ENCODE peak calls at places on chromosomes 12 and 14, in six cellular contexts. M, K, Y, I, S and R are unnamed samples. For H3K4me1 and H3K9me3, the result is how much of the 10 kb centered on the place peaks cover.

GRCh38 chr12:116365114-116365513 is 87.6 kb upstream of the MED13L start:
- DNase-seq in M (no peak), K (no peak), Y (no peak), I (no peak), S (no peak), R (no peak)

GRCh38 chr14:104131968-104132732 is 6.2 kb upstream of the KIF26A start:
- DNase-seq in M (no peak), K (no peak), Y (no peak), I (no peak), S (no peak), R (peak)

GRCh38 chr12:8996682-8997405 is 7.5 kb downstream of the KLRG1 start:
- DNase-seq in M (no peak), K (peak), Y (no peak), I (no peak), S (no peak), R (no peak)

GRCh38 chr14:35402323-35403084 is 2.0 kb downstream of the NFKBIA start:
- DNase-seq in M (no peak), K (peak), Y (peak), I (no peak), S (no peak), R (peak)

GRCh38 chr12:88142610-88142991 is 494 bp downstream of the TMTC3 start:
- DNase-seq in M (peak), K (peak), Y (peak), I (no peak), S (no peak), R (peak)

GRCh38 chr12:752673-753400 is 458 bp downstream of the WNK1 start:
- DNase-seq in M (peak), K (peak), Y (peak), I (no peak), S (no peak), R (peak)

GRCh38 chr12:20154060-20154459 is 214.3 kb upstream of the PDE3A start:
- DNase-seq in M (no peak), K (no peak), Y (no peak), I (no peak), S (no peak), R (no peak)

GRCh38 chr12:12333980-12334709 is 15.9 kb downstream of the MANSC1 start:
- DNase-seq in M (peak), K (peak), Y (peak), I (no peak), S (peak), R (peak)

GRCh38 chr14:92507174-92507768 is 6.3 kb upstream of the RIN3 start:
- DNase-seq in M (no peak), K (no peak), Y (peak), I (no peak), S (no peak), R (no peak)

GRCh38 chr14:22547948-22548750 is 40.9 kb downstream of the DAD1 start:
- DNase-seq in M (no peak), K (no peak), Y (no peak), I (no peak), S (no peak), R (no peak)

GRCh38 chr12:14961466-14962155 is at the start of gene ARHGDIB:
- DNase-seq in M (peak), K (peak), Y (no peak), I (no peak), S (no peak), R (no peak)

GRCh38 chr14:61547186-61548121 is 147.9 kb upstream of the HIF1A start:
- DNase-seq in M (no peak), K (peak), Y (no peak), I (no peak), S (no peak), R (no peak)

DNA sequence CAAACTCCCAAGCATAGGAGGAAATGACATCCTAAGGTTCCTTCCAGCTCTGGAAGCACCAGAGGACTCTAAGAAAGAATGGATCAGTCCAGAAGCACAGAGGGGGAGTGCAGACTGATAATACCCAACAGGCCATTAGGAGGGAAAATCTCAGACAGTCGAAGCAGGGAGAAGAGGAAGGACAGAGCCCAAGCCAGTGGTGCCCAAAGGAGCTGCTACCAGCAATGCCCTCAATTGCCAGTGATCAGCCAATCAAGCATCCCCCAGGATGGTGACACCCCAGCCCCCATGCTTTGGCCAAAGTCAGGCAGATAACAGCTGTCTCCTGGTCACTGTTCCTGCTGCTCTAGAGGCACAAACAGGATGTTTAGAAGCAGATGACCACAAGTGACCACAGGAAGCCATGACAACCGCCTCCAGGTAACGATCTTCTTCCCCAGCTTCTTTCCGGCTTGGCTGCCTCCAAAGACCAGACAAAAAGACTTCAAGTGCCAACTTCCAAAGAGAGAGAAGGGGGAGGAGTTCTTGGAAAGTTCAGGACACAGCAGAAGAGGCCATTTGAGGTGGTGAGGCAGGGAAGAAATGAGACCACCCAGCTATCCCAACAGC is 16.2 kb downstream of the PXN start:
- DNase-seq in M (no peak), K (peak), Y (no peak), I (no peak), S (no peak), R (peak)
- H3K4me1 ChIP-seq in M (half or more), K (half or more), Y (half or more), I (under half), S (under half), R (under half)

DNA sequence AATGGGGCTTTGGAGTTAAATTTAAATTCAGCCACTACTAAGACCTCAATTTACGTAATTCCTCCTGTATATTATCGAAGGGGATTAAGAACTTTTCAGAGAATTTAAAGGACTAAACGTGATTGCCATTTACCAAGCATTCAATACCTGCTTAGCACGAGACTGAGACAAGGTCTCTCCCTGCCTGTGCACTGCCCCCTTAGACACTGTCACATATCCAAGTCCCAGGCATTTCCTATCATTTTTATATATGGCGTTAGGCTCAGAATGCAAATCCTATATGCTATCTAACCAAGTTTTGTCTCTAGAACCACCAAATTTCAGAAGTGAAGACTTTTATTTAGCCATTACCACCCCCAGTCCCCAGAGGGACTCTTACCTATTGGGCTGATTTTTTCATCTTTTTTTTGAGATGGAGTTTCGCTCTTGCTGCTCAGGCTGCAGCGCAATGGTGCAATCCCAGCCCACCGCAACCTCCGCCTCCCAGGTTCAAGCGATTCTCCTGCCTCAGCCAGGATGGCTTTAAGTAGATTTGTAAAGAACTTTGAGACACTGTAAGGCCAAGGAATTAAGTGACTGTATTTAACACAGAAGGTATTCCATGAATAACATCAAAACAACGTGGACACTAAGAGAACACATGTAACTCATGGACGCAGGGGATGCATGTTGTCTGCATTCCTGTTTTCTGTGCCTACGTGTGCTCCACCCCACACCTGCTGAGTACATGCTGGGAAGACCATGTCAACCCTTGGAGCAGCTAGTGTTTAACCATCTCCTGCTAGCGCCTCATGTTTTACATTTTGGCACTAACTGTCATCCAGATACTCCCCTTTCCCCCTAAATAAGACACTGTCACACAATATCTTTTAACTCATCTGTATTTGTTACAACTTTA is 6.4 kb downstream of the HSP90AA1 start:
- DNase-seq in M (no peak), K (no peak), Y (no peak), I (no peak), S (no peak), R (peak)
- TF ChIP-seq POLR2A in M (no peak), K (no peak), Y (no peak), I (no peak), S (no peak), R (no peak)

DNA sequence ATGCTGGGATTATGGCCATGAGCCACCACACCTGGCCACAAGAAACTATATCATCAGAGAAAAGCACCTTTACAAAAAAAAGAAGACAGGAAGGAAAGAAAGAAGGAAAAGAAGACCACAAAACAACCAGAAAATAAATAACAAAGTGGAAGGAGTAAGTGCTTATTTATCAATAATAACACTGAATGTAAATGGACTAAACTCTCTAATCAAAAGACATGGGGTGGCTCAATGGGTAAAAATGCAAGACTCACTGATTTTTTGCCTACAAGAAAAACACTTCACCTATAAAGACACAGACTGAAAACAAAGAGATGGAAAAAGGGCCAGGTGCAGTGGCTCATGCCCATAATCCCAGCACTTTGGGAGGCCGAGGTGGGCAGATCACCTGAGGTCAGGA is 65.7 kb downstream of the MAPKAPK5 start:
- DNase-seq in M (no peak), K (no peak), Y (no peak), I (no peak), S (no peak), R (no peak)
- H3K9me3 ChIP-seq in M (under half), K (under half), Y (under half), I (under half), S (under half), R (under half)

DNA sequence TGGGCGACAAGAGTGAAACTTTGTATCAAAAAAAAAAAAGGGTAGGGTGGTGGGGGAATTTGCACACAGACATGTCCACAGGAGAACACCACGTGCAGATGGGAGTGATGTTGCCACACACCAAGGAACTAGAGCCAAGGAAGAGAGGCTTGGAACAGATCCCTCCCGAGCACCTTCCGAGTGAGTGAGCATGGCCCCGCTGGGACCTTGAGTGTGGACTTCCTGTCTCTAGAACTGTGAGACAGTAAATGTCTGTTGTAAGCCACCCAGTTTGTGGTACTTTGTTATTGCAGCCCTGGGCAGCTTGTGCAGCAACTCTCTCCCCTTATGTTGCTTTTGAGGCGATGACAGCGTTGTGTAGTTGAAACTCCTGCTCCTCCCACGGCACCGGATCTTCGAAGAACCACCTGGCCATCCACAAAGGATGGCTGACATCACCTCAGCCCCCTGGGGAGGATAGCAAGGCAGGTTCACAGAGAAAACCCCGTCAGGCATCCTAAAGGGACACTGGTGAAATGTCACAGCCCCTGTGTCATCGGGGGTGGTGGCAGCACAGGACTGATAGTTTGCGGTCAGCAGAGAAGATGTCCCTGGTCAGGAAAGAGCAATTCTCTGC is 54.7 kb upstream of the PLEKHG3 start:
- DNase-seq in M (peak), K (peak), Y (peak), I (no peak), S (peak), R (peak)
- H3K4me1 ChIP-seq in M (under half), K (under half), Y (under half), I (under half), S (under half), R (under half)

GRCh38 chr14:105860615-105861580 is 334.5 kb downstream of the TMEM121 start:
- DNase-seq in M (no peak), K (no peak), Y (no peak), I (no peak), S (peak), R (no peak)
- TF ChIP-seq POLR2A in M (no peak), K (no peak), Y (no peak), I (no peak), S (no peak), R (no peak)

GRCh38 chr12:113650476-113650875 is 178.8 kb upstream of the LHX5 start:
- DNase-seq in M (no peak), K (no peak), Y (no peak), I (no peak), S (no peak), R (no peak)
- H3K9me3 ChIP-seq in M (under half), K (under half), Y (under half), I (under half), S (under half), R (under half)